ENCODE peak calls at places on chromosomes 5 and 9, in four cellular contexts. Y is WTC11, O is K562, U is GM12878. L is an unnamed sample.

GRCh38 chr5:33890633-33891032 is 1.2 kb downstream of the ADAMTS12 start:
- DNase-seq in Y (peak), O (no peak), U (no peak), L (no peak)

GRCh38 chr5:179610109-179610902 is 13.2 kb downstream of the HNRNPH1 start:
- DNase-seq in Y (peak), O (no peak), U (no peak), L (no peak)

GRCh38 chr5:84239509-84239908 is 145.2 kb downstream of the EDIL3 start:
- DNase-seq in Y (no peak), O (no peak), U (no peak), L (no peak)

GRCh38 chr9:110180713-110181434 is 27.1 kb downstream of the C9orf152 start:
- DNase-seq in Y (no peak), O (no peak), U (no peak), L (no peak)

GRCh38 chr9:136856541-136857141 is 4.5 kb downstream of the MAMDC4 start:
- DNase-seq in Y (peak), O (no peak), U (no peak), L (no peak)

GRCh38 chr5:15003511-15003920 is 131.9 kb upstream of the ANKH start:
- DNase-seq in Y (peak), O (peak), U (peak), L (peak)

GRCh38 chr5:40073927-40074326 is 605.8 kb upstream of the PTGER4 start:
- DNase-seq in Y (no peak), O (no peak), U (no peak), L (no peak)

GRCh38 chr5:90783460-90784333 is 225.1 kb downstream of the ADGRV1 start:
- DNase-seq in Y (peak), O (peak), U (peak), L (peak)

GRCh38 chr5:138601444-138601843 is 26.2 kb upstream of the HSPA9 start:
- DNase-seq in Y (no peak), O (no peak), U (no peak), L (no peak)

GRCh38 chr5:127833999-127834953 is 131.1 kb downstream of the CCDC192 start:
- DNase-seq in Y (no peak), O (no peak), U (no peak), L (no peak)

GRCh38 chr9:136590788-136591187 is 44.9 kb upstream of the NOTCH1 start:
- DNase-seq in Y (no peak), O (peak), U (no peak), L (no peak)

GRCh38 chr5:173826179-173826920 is 61.8 kb upstream of the CPEB4 start:
- DNase-seq in Y (no peak), O (no peak), U (no peak), L (no peak)

GRCh38 chr5:15610216-15610615 is 110.2 kb downstream of the FBXL7 start:
- DNase-seq in Y (no peak), O (no peak), U (no peak), L (no peak)

GRCh38 chr5:164000819-164001218 is 495.4 kb downstream of the MAT2B start:
- DNase-seq in Y (no peak), O (no peak), U (no peak), L (no peak)

GRCh38 chr5:72557576-72558336 is 50.5 kb upstream of the ZNF366 start:
- DNase-seq in Y (no peak), O (no peak), U (no peak), L (no peak)

GRCh38 chr9:132546148-132547051 is 36.0 kb upstream of the BARHL1 start:
- DNase-seq in Y (peak), O (peak), U (no peak), L (peak)

GRCh38 chr5:14745753-14746152 is 81.2 kb downstream of the OTULIN start:
- DNase-seq in Y (no peak), O (no peak), U (no peak), L (no peak)

GRCh38 chr5:98933446-98934072 is 4.8 kb upstream of the CHD1 start:
- DNase-seq in Y (no peak), O (no peak), U (peak), L (no peak)

GRCh38 chr5:425714-426113 is 17.3 kb upstream of the EXOC3 start:
- DNase-seq in Y (no peak), O (no peak), U (no peak), L (no peak)

GRCh38 chr5:1801954-1802295 is 718 bp downstream of the NDUFS6 start:
- DNase-seq in Y (no peak), O (peak), U (no peak), L (peak)

GRCh38 chr9:110241491-110242321 is 14.6 kb downstream of the TXN start:
- DNase-seq in Y (no peak), O (no peak), U (no peak), L (no peak)

GRCh38 chr5:23352437-23352836 is 155.0 kb upstream of the PRDM9 start:
- DNase-seq in Y (peak), O (no peak), U (no peak), L (no peak)

GRCh38 chr5:133580618-133581017 is 31.7 kb downstream of the FSTL4 start:
- DNase-seq in Y (no peak), O (no peak), U (no peak), L (no peak)

GRCh38 chr5:17217421-17218352 is at the start of gene BASP1:
- DNase-seq in Y (peak), O (no peak), U (no peak), L (peak)

GRCh38 chr5:9112520-9113291 is 433.2 kb downstream of the SEMA5A start:
- DNase-seq in Y (no peak), O (no peak), U (no peak), L (no peak)

GRCh38 chr9:4143951-4144717 is 155.7 kb downstream of the GLIS3 start:
- DNase-seq in Y (no peak), O (no peak), U (no peak), L (no peak)

GRCh38 chr9:135552698-135553161 is 6.8 kb downstream of the OBP2A start:
- DNase-seq in Y (peak), O (peak), U (no peak), L (no peak)

GRCh38 chr9:108322326-108323098 is 533.3 kb downstream of the ACTL7B start:
- DNase-seq in Y (no peak), O (no peak), U (no peak), L (no peak)

GRCh38 chr9:88312070-88312469 is 76.2 kb upstream of the SPIN1 start:
- DNase-seq in Y (no peak), O (no peak), U (no peak), L (no peak)

GRCh38 chr5:43268188-43268820 is 44.9 kb downstream of the HMGCS1 start:
- DNase-seq in Y (no peak), O (no peak), U (peak), L (no peak)

GRCh38 chr5:32538031-32538547 is 47.3 kb upstream of the SUB1 start:
- DNase-seq in Y (no peak), O (no peak), U (peak), L (no peak)

GRCh38 chr9:76374702-76375543 is 19.3 kb downstream of the RFK start:
- DNase-seq in Y (peak), O (no peak), U (no peak), L (no peak)

GRCh38 chr9:11328326-11328725 is 715.5 kb upstream of the PTPRD start:
- DNase-seq in Y (no peak), O (no peak), U (no peak), L (no peak)

GRCh38 chr5:14676320-14676719 is 11.8 kb downstream of the OTULIN start:
- DNase-seq in Y (no peak), O (peak), U (no peak), L (no peak)

GRCh38 chr9:110555971-110556370 is 23.6 kb downstream of the SVEP1 start:
- DNase-seq in Y (no peak), O (no peak), U (no peak), L (no peak)

GRCh38 chr5:115360036-115360685 is 63.7 kb upstream of the CCDC112 start:
- DNase-seq in Y (no peak), O (no peak), U (no peak), L (no peak)

GRCh38 chr5:150155258-150156032 is at the start of gene PDGFRB:
- DNase-seq in Y (peak), O (peak), U (no peak), L (peak)

GRCh38 chr9:79896390-79896789 is 324.6 kb downstream of the TLE4 start:
- DNase-seq in Y (no peak), O (no peak), U (no peak), L (no peak)
- TF ChIP-seq USF1 in Y (no peak), O (no peak), U (no peak), L (no peak)

DNA sequence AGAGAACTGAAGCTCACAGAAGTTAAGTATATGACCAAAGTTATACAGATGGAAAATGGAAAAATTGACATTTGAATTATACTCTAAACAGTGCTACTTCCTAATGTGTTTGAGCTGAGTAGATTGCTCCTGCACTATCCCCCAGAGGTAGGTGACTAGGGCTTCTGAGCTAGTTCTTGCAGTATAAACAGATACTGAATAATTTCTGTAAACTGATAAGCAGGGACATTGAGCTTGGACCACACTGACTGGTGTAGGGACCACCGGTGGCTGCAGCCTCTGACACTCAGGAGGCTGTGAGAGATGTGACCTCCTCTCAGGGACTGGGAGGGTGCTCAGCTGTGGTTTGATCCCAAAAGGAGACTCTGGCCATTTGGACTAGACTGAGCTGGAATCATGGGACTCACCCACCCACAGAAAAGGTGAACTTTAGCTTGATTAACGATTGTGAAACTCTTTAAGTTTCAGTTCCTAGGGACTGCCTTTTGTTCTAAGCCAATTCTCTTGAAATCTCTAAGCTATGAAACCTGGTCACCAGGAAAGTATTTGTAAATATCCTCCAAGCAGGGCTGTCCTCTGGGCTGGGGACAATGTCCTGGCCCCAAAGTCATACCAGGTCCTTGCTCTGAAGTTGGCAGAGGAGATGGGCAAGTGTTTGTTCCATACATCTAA is 291.5 kb downstream of the SEC61B start:
- DNase-seq in Y (no peak), O (no peak), U (peak), L (no peak)
- TF ChIP-seq USF1 in Y (no peak), O (no peak), U (no peak), L (no peak)

GRCh38 chr5:141997358-141998006 is 15.3 kb downstream of the GNPDA1 start:
- DNase-seq in Y (no peak), O (no peak), U (no peak), L (no peak)

GRCh38 chr5:141989720-141990119 is 20.8 kb downstream of the RNF14 start:
- DNase-seq in Y (no peak), O (no peak), U (no peak), L (no peak)

GRCh38 chr5:141995656-141996055 is 17.2 kb downstream of the GNPDA1 start:
- DNase-seq in Y (no peak), O (no peak), U (no peak), L (no peak)

GRCh38 chr5:141994737-141995136 is 18.1 kb downstream of the GNPDA1 start:
- DNase-seq in Y (no peak), O (no peak), U (no peak), L (no peak)

GRCh38 chr5:141992349-141992963 is 20.4 kb downstream of the GNPDA1 start:
- DNase-seq in Y (peak), O (peak), U (no peak), L (peak)
- TF ChIP-seq USF1 in Y (no peak), O (no peak), U (no peak), L (no peak)

GRCh38 chr9:138053321-138053868 is 175.8 kb downstream of the CACNA1B start:
- DNase-seq in Y (peak), O (peak), U (no peak), L (peak)
- TF ChIP-seq USF1 in Y (no peak), O (no peak), U (no peak), L (no peak)

GRCh38 chr5:93585054-93585751 is 2.2 kb downstream of the NR2F1 start:
- DNase-seq in Y (peak), O (no peak), U (no peak), L (peak)
- TF ChIP-seq USF1 in Y (no peak), O (no peak), U (no peak), L (no peak)

DNA sequence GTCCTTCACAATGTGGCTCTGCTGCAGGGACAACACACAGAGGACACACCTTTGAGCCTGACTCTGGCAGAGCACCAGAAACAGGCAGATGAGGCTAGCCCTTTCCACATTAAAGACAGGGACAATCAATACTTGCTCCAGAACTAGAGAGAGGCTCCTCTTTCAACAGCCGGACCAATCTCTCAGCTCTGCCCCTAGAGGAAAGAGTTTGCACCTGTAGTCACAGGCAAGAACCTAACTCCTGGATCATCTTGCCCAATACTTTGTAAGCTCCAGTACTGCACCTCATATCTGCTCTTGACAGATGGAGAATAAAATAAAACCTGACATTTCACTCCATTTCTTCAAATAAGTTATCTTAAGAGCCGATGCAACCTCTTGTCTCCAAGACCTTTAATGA is 52.1 kb downstream of the EPB41L4A start:
- DNase-seq in Y (peak), O (peak), U (no peak), L (peak)
- TF ChIP-seq USF1 in Y (no peak), O (no peak), U (no peak), L (no peak)

GRCh38 chr5:172403191-172403794 is 51.0 kb downstream of the SH3PXD2B start:
- DNase-seq in Y (peak), O (no peak), U (no peak), L (no peak)
- TF ChIP-seq USF1 in Y (no peak), O (no peak), U (no peak), L (no peak)

DNA sequence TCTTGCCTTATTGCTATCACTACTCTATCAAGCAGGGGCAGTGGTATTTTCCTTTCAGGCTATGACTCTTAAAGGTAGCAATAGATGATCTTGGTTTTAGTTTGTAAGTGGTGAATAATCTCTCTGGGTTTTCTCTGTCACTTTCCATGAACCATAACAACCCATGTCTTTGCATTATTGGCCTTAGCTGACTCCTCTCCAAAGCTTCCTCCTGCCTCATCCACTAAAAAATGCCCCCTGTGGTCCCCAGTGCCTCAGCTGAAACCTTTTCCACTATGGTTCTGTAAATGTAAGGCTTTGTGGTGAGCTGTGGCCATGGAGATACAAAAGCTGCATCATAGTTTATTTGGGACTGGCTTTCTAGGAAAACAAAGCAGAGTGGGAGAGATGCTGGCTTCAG is 128.8 kb downstream of the GPBP1 start:
- DNase-seq in Y (no peak), O (no peak), U (no peak), L (no peak)
- TF ChIP-seq USF1 in Y (no peak), O (no peak), U (no peak), L (no peak)

GRCh38 chr5:123089572-123089970 is 530 bp downstream of the PRDM6 start:
- DNase-seq in Y (peak), O (no peak), U (no peak), L (peak)
- TF ChIP-seq USF1 in Y (no peak), O (no peak), U (no peak), L (no peak)

DNA sequence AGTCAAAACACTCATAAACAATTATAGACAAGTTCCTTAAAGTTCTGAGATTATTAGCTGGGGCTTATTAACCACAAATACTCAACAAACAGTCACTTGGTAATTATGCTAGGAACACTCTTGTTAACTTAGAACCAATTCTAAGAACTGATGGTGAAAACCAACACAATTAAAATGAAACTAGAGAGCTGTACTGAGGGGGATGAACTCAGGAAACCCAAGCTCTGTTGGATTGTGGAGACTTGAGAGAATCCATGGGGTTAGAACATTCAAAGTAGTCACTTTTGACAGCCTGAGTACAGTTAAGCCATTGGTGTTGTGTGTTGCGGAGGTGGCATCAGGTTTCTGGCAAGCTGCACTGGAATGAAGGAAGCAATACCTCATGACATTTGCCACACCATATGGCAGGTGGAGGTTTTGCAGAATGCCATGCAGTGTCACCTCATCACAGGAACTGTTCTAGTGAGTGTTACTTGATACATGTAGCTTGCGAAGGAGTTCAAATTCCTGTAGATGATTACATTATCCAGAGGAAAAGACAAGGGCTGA is 480.9 kb upstream of the CD180 start:
- DNase-seq in Y (no peak), O (no peak), U (no peak), L (no peak)
- TF ChIP-seq USF1 in Y (no peak), O (no peak), U (no peak), L (no peak)

L was measured in SK-N-SH.